ENCODE peak calls at places on chromosomes 7 and 10, in seven cellular contexts. H is BJ, L is GM20000, B is OCI-LY7, V is AG09319, O is neural crest cell, X is fibroblast of mammary gland. E is an unnamed sample.
A peak's percentile ranks its signal among the peaks of the same experiment; 100 is the strongest.

GRCh38 chr10:3324572-3324971 is 152.0 kb upstream of the PITRM1 start:
- DNase-seq in O (no peak), V (no peak), L (no peak), B (no peak), X (no peak), H (no peak), E (no peak)

GRCh38 chr10:43417950-43418768 is 9.2 kb upstream of the HNRNPF start:
- DNase-seq in O (no peak), H (no peak), L (peak; percentile 77), V (no peak), B (peak; percentile 87), X (no peak), E (no peak)

GRCh38 chr10:97744405-97745035 is 7.6 kb downstream of the ZFYVE27 start:
- DNase-seq in H (no peak), O (no peak), V (no peak), B (no peak), X (no peak), L (no peak), E (no peak)

GRCh38 chr7:1240296-1240820 is 7.7 kb downstream of the UNCX start:
- DNase-seq in V (no peak), O (no peak), X (no peak), B (no peak), L (no peak), H (no peak), E (no peak)

GRCh38 chr10:74011762-74012161 is 13.8 kb downstream of the VCL start:
- DNase-seq in L (no peak), B (no peak), O (no peak), V (peak; percentile 80), X (peak; percentile 90), H (no peak), E (no peak)

GRCh38 chr10:64444578-64444977 is 923.4 kb downstream of the REEP3 start:
- DNase-seq in L (no peak), B (no peak), V (no peak), H (no peak), O (no peak), X (no peak), E (no peak)

GRCh38 chr10:124323145-124323725 is 95.5 kb downstream of the OAT start:
- DNase-seq in L (no peak), B (no peak), V (no peak), H (no peak), X (peak; percentile 44), O (no peak), E (no peak)

GRCh38 chr7:118771672-118772071 is 547.2 kb downstream of the ANKRD7 start:
- DNase-seq in B (no peak), L (no peak), V (no peak), X (no peak), O (no peak), H (no peak), E (no peak)

GRCh38 chr7:1302936-1303335 is 70.3 kb downstream of the UNCX start:
- DNase-seq in H (no peak), X (no peak), V (no peak), O (no peak), L (no peak), B (no peak), E (no peak)

GRCh38 chr7:96596120-96596826 is 113.4 kb downstream of the SEM1 start:
- DNase-seq in V (no peak), B (no peak), H (no peak), L (no peak), X (peak; percentile 6), O (no peak), E (no peak)

GRCh38 chr10:19891429-19891828 is 75.2 kb downstream of the PLXDC2 start:
- DNase-seq in V (no peak), L (no peak), X (no peak), H (no peak), B (no peak), O (no peak), E (no peak)

GRCh38 chr10:96619120-96619519 is 32.3 kb upstream of the TM9SF3 start:
- DNase-seq in V (no peak), H (no peak), X (no peak), L (no peak), O (no peak), B (no peak), E (no peak)

GRCh38 chr10:53325073-53325472 is 552.5 kb upstream of the MBL2 start:
- DNase-seq in O (no peak), H (no peak), B (no peak), L (no peak), X (peak; percentile 22), V (no peak), E (no peak)

GRCh38 chr7:134355925-134356324 is 39.2 kb upstream of the SLC35B4 start:
- DNase-seq in O (no peak), H (no peak), X (peak; percentile 33), V (no peak), L (no peak), B (no peak), E (no peak)

GRCh38 chr10:5467634-5468255 is 31.6 kb downstream of the CALML5 start:
- DNase-seq in X (no peak), O (no peak), V (no peak), L (no peak), H (no peak), B (no peak), E (no peak)

GRCh38 chr10:14403846-14404623 is 73.3 kb upstream of the FRMD4A start:
- DNase-seq in H (no peak), L (no peak), B (no peak), X (no peak), V (no peak), O (no peak), E (no peak)

GRCh38 chr10:34758447-34758996 is 56.6 kb downstream of the PARD3 start:
- DNase-seq in V (no peak), X (peak; percentile 93), B (no peak), O (no peak), L (no peak), H (peak; percentile 51), E (no peak)

GRCh38 chr7:105136221-105136620 is 122.2 kb downstream of the KMT2E start:
- DNase-seq in O (no peak), H (no peak), B (no peak), L (no peak), V (no peak), X (no peak), E (no peak)

GRCh38 chr7:86933295-86933845 is 126.1 kb downstream of the ELAPOR2 start:
- DNase-seq in V (no peak), B (no peak), H (no peak), X (no peak), L (no peak), O (no peak), E (no peak)

DNA sequence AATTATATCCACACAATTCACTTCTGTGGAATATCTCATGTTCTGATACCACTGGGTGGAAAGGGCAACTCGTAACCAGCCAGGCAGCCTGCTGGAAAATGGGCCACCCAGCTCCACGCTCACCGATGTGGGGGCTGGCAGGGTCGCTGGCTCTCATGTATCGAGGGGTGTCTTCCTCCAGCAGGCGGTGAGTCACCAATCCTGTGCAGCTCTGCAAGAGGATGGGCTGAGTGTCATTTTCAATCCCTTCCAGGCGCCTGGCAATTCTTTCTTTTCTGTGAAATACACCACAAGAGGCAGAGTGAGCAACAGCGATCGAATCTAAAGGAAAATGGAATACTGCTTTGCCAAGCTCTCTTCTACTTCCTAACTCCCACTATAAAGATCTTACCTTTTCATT is 80.1 kb downstream of the SVIL start:
- DNase-seq in V (no peak), L (no peak), H (no peak), O (no peak), B (no peak), X (peak; percentile 70), E (no peak)
- TF ChIP-seq CTCF in V (no peak), L (no peak), H (no peak), O (no peak), B (no peak), X (peak; percentile 32), E (no peak)

DNA sequence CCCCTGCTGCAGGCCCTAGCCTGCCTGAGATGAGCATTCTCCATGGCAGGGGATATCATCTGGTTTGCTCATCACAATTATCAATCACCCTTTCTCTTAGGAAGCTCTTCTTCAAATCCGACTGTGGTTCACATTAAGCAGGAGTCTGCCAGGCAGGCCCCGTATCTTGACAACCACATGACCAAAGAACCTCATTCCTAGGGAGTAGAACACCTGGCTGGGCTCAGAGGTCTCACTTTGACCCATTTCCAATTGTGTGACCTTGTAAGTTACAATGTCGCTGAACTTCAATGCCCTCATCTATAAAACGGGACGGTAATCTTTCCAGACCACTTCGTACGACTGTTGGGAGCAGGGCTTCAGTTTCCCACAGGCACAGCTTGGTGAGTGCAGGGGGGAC is 156.4 kb upstream of the PCBD1 start:
- DNase-seq in V (no peak), O (no peak), L (no peak), B (no peak), X (no peak), H (no peak), E (no peak)
- TF ChIP-seq CTCF in V (no peak), O (no peak), L (no peak), B (no peak), X (no peak), H (no peak), E (no peak)

GRCh38 chr7:140744005-140744404 is 47.5 kb downstream of the NDUFB2 start:
- DNase-seq in V (no peak), H (no peak), O (no peak), L (no peak), B (no peak), X (no peak), E (no peak)
- TF ChIP-seq CTCF in V (no peak), H (no peak), O (no peak), L (no peak), B (no peak), X (no peak), E (no peak)

GRCh38 chr10:70534281-70534680 is 55.7 kb downstream of the PALD1 start:
- DNase-seq in H (no peak), O (no peak), L (no peak), V (no peak), B (no peak), X (no peak), E (no peak)

GRCh38 chr10:70535451-70535850 is 56.9 kb downstream of the PALD1 start:
- DNase-seq in L (no peak), H (no peak), O (no peak), X (no peak), V (no peak), B (no peak), E (no peak)

GRCh38 chr10:70538195-70538520 is 59.6 kb downstream of the PALD1 start:
- DNase-seq in L (no peak), V (no peak), H (no peak), O (no peak), B (no peak), X (no peak), E (no peak)

GRCh38 chr10:70537398-70538194 is 59.0 kb downstream of the PALD1 start:
- DNase-seq in L (peak; percentile 46), X (no peak), H (no peak), B (peak; percentile 45), O (peak; percentile 24), V (no peak), E (peak; percentile 55)

DNA sequence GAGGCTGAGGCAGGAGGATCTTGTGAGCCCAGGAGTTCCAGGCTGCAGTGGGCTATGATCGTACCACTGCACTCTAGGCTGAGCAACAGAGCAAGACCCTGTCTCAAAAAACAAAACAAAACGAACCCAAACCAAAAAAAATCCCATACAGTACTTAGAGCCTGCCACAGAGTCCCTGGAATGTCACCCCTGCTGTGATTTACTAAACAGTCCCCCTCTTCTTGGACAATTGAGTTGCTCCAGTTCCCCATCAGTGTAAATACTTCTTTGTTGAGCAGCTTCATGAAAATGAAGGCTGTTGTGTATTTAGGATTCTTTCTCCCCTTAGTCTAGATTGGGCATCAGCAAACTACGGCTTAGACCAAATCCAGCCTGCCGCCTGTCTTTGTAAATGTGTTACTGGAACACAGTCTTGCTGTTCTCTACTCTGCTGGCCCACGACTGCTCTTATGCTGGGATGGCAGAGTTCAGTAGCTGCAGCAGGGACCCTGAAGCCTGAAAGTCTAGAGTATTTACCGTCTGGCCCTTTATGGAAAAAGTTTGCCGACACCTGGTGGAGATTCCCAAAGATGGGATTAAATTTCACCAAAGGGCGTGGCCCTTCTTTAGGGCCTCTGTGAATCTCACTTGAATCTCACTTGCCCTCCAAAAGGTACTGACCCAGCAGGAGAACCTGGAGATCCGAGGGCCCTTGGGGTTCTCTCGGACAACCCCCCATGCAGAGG is 57.8 kb downstream of the PALD1 start:
- DNase-seq in L (no peak), X (no peak), B (no peak), V (no peak), H (no peak), O (no peak), E (no peak)
- TF ChIP-seq CTCF in L (no peak), X (no peak), B (no peak), V (no peak), H (no peak), O (peak; percentile 17), E (no peak)